ENCODE peak calls at places on chromosomes 16 and 17, in seven cellular contexts. M is hippocampal formation; I is posterior cingulate gyrus; F is progenitor cell of endocrine pancreas; V is NCI-H1436; O is AG08396; T is stimulated activated effector memory CD8-positive, alpha-beta T cell treated with anti-CD3 and anti-CD28 coated beads, Interleukin-12 subunit alpha, Interleukin-12 subunit beta, amount 100 ng/mL, for 72 hours. A is an unnamed sample.

GRCh38 chr17:63488851-63489250 is 12.0 kb downstream of the ACE start:
- DNase-seq in M (no peak), I (no peak), F (no peak), V (no peak), O (no peak), T (no peak), A (no peak)

GRCh38 chr16:30998852-30999761 is 11.3 kb downstream of the STX1B start:
- DNase-seq in M (no peak), I (peak; percentile 90), F (no peak), V (no peak), O (no peak), T (no peak), A (no peak)

GRCh38 chr17:27895940-27896535 is 2.9 kb upstream of the LYRM9 start:
- DNase-seq in M (no peak), I (no peak), F (no peak), V (no peak), O (no peak), T (no peak), A (no peak)

GRCh38 chr16:4244254-4244812 is 2.5 kb upstream of the SRL start:
- DNase-seq in M (no peak), I (no peak), F (no peak), V (peak; percentile 44), O (no peak), T (no peak), A (no peak)

GRCh38 chr16:67109407-67110135 is at the start of gene PHAF1:
- DNase-seq in M (peak; percentile 89), I (peak; percentile 99), F (peak; percentile 98), V (peak; percentile 86), O (peak; percentile 100), T (peak; percentile 98), A (peak; percentile 96)

GRCh38 chr16:35102780-35103403 is 1643.5 kb downstream of the TP53TG3F start:
- DNase-seq in M (no peak), I (no peak), F (no peak), V (no peak), O (no peak), T (no peak), A (no peak)

GRCh38 chr17:36983618-36984017 is 34.9 kb downstream of the AATF start:
- DNase-seq in M (no peak), I (no peak), F (no peak), V (no peak), O (no peak), T (no peak), A (no peak)

GRCh38 chr16:48745541-48745940 is 135.6 kb upstream of the N4BP1 start:
- DNase-seq in M (no peak), I (no peak), F (no peak), V (no peak), O (no peak), T (no peak), A (no peak)

GRCh38 chr16:83715217-83715920 is 92.4 kb upstream of the HSBP1 start:
- DNase-seq in M (no peak), I (no peak), F (no peak), V (no peak), O (no peak), T (no peak), A (no peak)

GRCh38 chr16:79618712-79619050 is 18.1 kb upstream of the MAF start:
- DNase-seq in M (no peak), I (no peak), F (no peak), V (no peak), O (no peak), T (peak; percentile 58), A (no peak)

GRCh38 chr17:36703860-36704266 is 102.5 kb downstream of the MRM1 start:
- DNase-seq in M (no peak), I (peak; percentile 87), F (peak; percentile 89), V (no peak), O (peak; percentile 83), T (peak; percentile 44), A (peak; percentile 13)

GRCh38 chr17:8821446-8822105 is 22.4 kb upstream of the MFSD6L start:
- DNase-seq in M (no peak), I (no peak), F (no peak), V (no peak), O (no peak), T (no peak), A (no peak)

GRCh38 chr16:57757326-57757786 is 21.8 kb downstream of the KATNB1 start:
- DNase-seq in M (peak; percentile 21), I (peak; percentile 98), F (peak; percentile 83), V (peak; percentile 62), O (peak; percentile 96), T (peak; percentile 98), A (peak; percentile 88)

A was measured in midbrain.